ENCODE peak calls at places on chromosomes 7 and 10, in four cellular contexts. C is type B pancreatic cell, Y is OCI-LY7, T is WTC11. H is an unnamed sample.

GRCh38 chr7:55432937-55433784 is 68.0 kb downstream of the LANCL2 start:
- DNase-seq in C (no peak), Y (peak; percentile 72), T (no peak), H (no peak)

GRCh38 chr10:98397089-98397600 is 17.8 kb downstream of the PYROXD2 start:
- DNase-seq in C (no peak), Y (no peak), T (no peak), H (no peak)

GRCh38 chr10:33661580-33662269 is 327.3 kb upstream of the NRP1 start:
- DNase-seq in C (no peak), Y (no peak), T (no peak), H (peak; percentile 3)

GRCh38 chr10:14659626-14660196 is 115.0 kb downstream of the FAM107B start:
- DNase-seq in C (no peak), Y (peak; percentile 94), T (no peak), H (no peak)

GRCh38 chr7:142511801-142512200 is 237.5 kb upstream of the PRSS1 start:
- DNase-seq in C (no peak), Y (no peak), T (no peak), H (no peak)

GRCh38 chr10:30284860-30285594 is 64.1 kb downstream of the MTPAP start:
- DNase-seq in C (no peak), Y (no peak), T (no peak), H (no peak)

GRCh38 chr10:86958831-86959736 is 685 bp downstream of the SNCG start:
- DNase-seq in C (no peak), Y (no peak), T (no peak), H (no peak)

GRCh38 chr10:51397695-51398094 is 301.7 kb downstream of the CSTF2T start:
- DNase-seq in C (no peak), Y (no peak), T (no peak), H (no peak)

GRCh38 chr10:29932991-29933390 is 126.4 kb downstream of the JCAD start:
- DNase-seq in C (no peak), Y (no peak), T (no peak), H (no peak)

GRCh38 chr10:6023661-6024333 is 38.4 kb downstream of the IL2RA start:
- DNase-seq in C (peak; percentile 25), Y (no peak), T (no peak), H (no peak)

GRCh38 chr7:6565655-6566054 is 11.6 kb upstream of the ZDHHC4 start:
- DNase-seq in C (no peak), Y (no peak), T (no peak), H (no peak)

GRCh38 chr10:14380746-14381145 is 50.0 kb upstream of the FRMD4A start:
- DNase-seq in C (no peak), Y (no peak), T (no peak), H (no peak)

GRCh38 chr7:73668103-73668937 is 689 bp downstream of the VPS37D start:
- DNase-seq in C (no peak), Y (peak; percentile 33), T (no peak), H (no peak)

GRCh38 chr10:4652111-4653010 is 173.6 kb upstream of the AKR1E2 start:
- DNase-seq in C (no peak), Y (no peak), T (no peak), H (no peak)

GRCh38 chr10:91813251-91813650 is 15.0 kb downstream of the TNKS2 start:
- DNase-seq in C (no peak), Y (no peak), T (no peak), H (no peak)

GRCh38 chr10:130036296-130037065 is 72.4 kb upstream of the EBF3 start:
- DNase-seq in C (no peak), Y (no peak), T (no peak), H (no peak)

GRCh38 chr10:22229756-22230330 is 12.0 kb upstream of the EBLN1 start:
- DNase-seq in C (no peak), Y (peak; percentile 4), T (no peak), H (no peak)

GRCh38 chr7:29748286-29749099 is 57.8 kb upstream of the WIPF3 start:
- DNase-seq in C (no peak), Y (peak; percentile 27), T (no peak), H (no peak)

GRCh38 chr10:80163741-80164341 is 31.3 kb downstream of the PLAC9 start:
- DNase-seq in C (no peak), Y (no peak), T (no peak), H (no peak)

GRCh38 chr10:69464801-69465401 is 13.6 kb downstream of the TSPAN15 start:
- DNase-seq in C (no peak), Y (no peak), T (no peak), H (no peak)

GRCh38 chr7:64849924-64850499 is 53.1 kb upstream of the ZNF273 start:
- DNase-seq in C (no peak), Y (no peak), T (no peak), H (no peak)

GRCh38 chr7:152403726-152404125 is 32.1 kb downstream of the KMT2C start:
- DNase-seq in C (no peak), Y (no peak), T (no peak), H (no peak)

GRCh38 chr10:22148956-22149355 is 68.9 kb downstream of the EBLN1 start:
- DNase-seq in C (no peak), Y (no peak), T (no peak), H (no peak)

GRCh38 chr10:24519950-24520349 is 203.7 kb downstream of the ARHGAP21 start:
- DNase-seq in C (no peak), Y (no peak), T (peak; percentile 41), H (no peak)

GRCh38 chr10:22648547-22648961 is 65.8 kb downstream of the PIP4K2A start:
- DNase-seq in C (no peak), Y (no peak), T (no peak), H (no peak)

GRCh38 chr10:5445006-5445405 is 32.6 kb downstream of the NET1 start:
- DNase-seq in C (no peak), Y (no peak), T (no peak), H (no peak)

GRCh38 chr7:102129636-102130370 is 156.9 kb upstream of the SH2B2 start:
- DNase-seq in C (no peak), Y (no peak), T (no peak), H (no peak)

GRCh38 chr10:25843551-25844170 is 90.4 kb upstream of the MYO3A start:
- DNase-seq in C (no peak), Y (no peak), T (no peak), H (no peak)

GRCh38 chr7:38211940-38212339 is 33.9 kb downstream of the STARD3NL start:
- DNase-seq in C (no peak), Y (no peak), T (no peak), H (no peak)

DNA sequence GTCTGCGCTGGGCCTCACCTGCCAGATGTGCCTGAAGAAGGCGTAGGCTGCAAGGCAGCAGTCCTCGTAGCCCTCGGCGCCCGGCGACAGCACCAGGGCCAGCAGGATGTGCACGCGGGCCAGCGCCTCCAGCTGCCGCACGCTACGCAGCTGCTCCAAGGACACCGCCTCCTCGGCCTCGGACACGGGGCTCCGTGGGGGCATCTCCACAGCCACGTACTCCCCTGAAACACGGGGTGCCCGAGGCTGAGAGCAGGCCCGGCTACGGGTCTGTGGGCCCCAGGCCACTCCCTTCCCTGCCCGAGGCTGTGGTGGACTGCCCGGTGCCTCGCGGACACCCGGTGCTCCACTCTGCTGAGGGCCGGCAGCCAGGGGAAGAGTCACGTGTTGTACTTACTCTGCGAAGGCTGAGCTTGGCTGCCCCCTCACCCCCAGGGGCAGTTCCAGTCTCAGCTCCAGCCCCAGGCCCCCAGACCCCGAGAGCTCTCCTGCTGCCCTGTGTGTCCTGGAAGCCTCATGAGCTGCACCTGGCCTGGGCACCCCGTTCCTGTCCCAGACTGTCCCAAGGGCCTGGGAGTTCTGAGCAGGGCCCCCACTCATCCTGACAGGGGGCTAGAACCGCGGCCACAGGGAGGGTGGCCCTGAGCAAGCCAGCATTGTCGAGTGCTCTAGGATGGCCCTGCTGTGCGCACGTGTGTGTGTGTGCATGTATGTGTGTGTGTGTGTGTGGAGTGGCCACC is 62.8 kb downstream of the CFAP46 start:
- DNase-seq in C (peak; percentile 69), Y (no peak), T (peak; percentile 59), H (no peak)
- TF ChIP-seq CTCF in C (no peak), Y (no peak), T (no peak), H (no peak)

DNA sequence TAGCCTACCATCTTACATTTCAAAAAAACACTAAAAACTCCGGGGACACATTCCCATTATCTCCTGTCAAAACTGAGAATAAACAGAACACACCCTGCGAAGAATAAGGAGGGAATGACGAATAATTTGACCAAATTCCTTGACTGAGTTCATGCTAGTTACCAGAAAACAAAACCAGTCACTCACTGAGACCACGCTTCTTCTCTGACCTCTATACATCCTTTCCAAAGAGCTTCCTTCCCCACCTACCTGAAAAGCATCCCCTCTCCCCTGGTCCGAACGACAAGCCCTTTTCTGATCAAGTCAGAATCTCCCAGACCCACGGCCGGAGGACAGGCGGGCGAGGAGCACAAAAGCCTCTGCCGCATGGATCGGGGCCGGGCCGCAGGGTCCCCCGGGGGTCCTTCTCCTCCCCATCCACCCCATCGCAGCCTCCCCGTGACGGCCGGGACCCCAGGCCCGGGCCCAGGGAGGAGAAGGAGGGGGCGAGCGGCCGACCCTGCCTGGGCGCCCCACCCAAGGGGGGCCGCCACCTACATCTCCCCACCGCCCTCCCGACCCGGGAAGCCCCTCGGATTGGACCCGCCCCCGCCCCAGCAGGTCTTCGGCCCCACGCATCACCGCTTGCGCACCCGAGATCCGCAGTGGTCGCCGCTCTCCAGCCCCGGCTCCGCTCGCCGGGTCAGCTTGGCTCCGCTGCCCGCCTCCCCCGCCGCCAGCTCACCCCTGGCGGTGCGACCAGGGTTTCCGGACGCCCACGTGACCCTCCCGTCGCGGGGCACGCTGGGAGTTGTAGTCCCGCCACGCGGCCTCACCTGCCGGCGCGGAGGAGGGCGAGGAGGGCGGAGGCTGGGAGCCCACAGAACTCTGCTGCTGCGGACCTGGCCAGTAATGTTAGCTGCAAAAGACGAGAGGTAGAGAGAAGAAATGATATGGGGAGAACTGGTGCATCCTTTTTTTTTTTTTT is at the start of gene SLC37A3:
- DNase-seq in C (peak; percentile 91), Y (peak; percentile 83), T (peak; percentile 96), H (peak; percentile 76)
- TF ChIP-seq CTCF in C (peak; percentile 51), Y (no peak), T (no peak), H (peak; percentile 19)

GRCh38 chr10:67473850-67474633 is 222.0 kb downstream of the CTNNA3 start:
- DNase-seq in C (no peak), Y (no peak), T (no peak), H (no peak)

GRCh38 chr10:67477868-67478267 is 218.1 kb downstream of the CTNNA3 start:
- DNase-seq in C (no peak), Y (no peak), T (no peak), H (no peak)

GRCh38 chr10:67471022-67471421 is 225.0 kb downstream of the CTNNA3 start:
- DNase-seq in C (no peak), Y (no peak), T (no peak), H (no peak)

DNA sequence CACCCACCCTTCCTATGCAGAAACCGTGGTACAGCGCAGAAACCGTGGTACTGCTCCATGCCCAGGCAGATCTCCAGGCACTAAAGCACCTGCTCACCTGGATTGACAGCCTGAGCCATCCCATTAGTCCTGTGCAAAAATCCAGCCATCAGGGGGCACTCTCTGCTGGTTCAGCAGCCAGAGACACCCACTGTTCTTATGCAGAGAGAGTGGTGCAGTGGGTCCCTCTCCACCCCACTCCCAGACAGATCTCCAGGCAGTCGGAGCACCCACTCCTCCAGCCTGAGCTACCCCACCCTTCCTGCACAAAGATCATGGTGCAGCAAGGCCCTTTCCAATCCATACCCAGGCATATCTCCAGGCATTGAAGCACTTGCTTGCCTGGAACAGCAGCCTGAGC is 219.8 kb downstream of the CTNNA3 start:
- DNase-seq in C (no peak), Y (no peak), T (peak; percentile 56), H (no peak)
- TF ChIP-seq CTCF in C (no peak), Y (peak; percentile 28), T (no peak), H (no peak)

DNA sequence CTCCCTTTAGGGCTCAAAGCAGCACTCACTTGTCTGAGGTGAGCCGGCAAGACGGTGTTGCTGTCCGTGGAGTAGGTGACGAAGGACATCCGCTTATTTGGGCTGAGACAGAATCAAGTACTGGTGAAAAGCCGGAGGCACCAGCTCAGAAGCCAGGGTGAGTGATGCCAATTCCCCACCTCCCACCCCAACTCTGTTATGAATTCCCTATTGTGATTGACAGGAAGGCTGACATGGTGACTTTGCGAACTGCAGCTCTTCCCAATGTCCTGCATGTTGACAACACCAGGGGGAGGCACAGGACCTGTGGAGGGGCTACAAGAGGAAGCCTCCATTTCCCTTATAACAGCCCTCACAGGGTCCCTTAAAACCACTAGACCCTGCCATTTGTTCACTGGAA is 52.3 kb upstream of the MSMB start:
- DNase-seq in C (no peak), Y (no peak), T (no peak), H (no peak)
- TF ChIP-seq CTCF in C (no peak), Y (peak; percentile 22), T (no peak), H (no peak)

H was measured in neural crest cell.